ENCODE peak calls at places on chromosomes 12 and 14, in seven cellular contexts. D is H9, E is IMR-90, P is mesenchymal stem cell, X is neuronal stem cell, T is H1, G is trophoblast cell. Z is an unnamed sample. For H3K79me1, the result is how much of the 10 kb centered on the place peaks cover.

GRCh38 chr12:67410246-67410645 is 141.1 kb downstream of the CAND1 start:
- DNase-seq in D (no peak), E (no peak), P (no peak), X (no peak), T (no peak), G (no peak), Z (no peak)

GRCh38 chr12:11949738-11950403 is 120.9 kb upstream of the BCL2L14 start:
- DNase-seq in D (no peak), E (no peak), P (no peak), X (no peak), T (peak), G (no peak), Z (no peak)

GRCh38 chr14:54653764-54654469 is 87.0 kb downstream of the SAMD4A start:
- DNase-seq in D (no peak), E (peak), P (peak), X (no peak), T (no peak), G (peak), Z (peak)

GRCh38 chr12:95204141-95204866 is 13.0 kb downstream of the FGD6 start:
- DNase-seq in D (peak), E (peak), P (peak), X (no peak), T (peak), G (peak), Z (peak)

GRCh38 chr14:91964724-91965123 is 17.2 kb upstream of the FBLN5 start:
- DNase-seq in D (no peak), E (no peak), P (no peak), X (no peak), T (no peak), G (no peak), Z (no peak)

GRCh38 chr12:71125515-71125914 is 32.3 kb downstream of the TSPAN8 start:
- DNase-seq in D (no peak), E (no peak), P (no peak), X (no peak), T (no peak), G (no peak), Z (no peak)

GRCh38 chr12:123714302-123714627 is 2.1 kb downstream of the ATP6V0A2 start:
- DNase-seq in D (no peak), E (no peak), P (no peak), X (no peak), T (no peak), G (no peak), Z (peak)

GRCh38 chr12:113515082-113515856 is 43.6 kb upstream of the LHX5 start:
- DNase-seq in D (peak), E (no peak), P (no peak), X (peak), T (peak), G (no peak), Z (peak)

DNA sequence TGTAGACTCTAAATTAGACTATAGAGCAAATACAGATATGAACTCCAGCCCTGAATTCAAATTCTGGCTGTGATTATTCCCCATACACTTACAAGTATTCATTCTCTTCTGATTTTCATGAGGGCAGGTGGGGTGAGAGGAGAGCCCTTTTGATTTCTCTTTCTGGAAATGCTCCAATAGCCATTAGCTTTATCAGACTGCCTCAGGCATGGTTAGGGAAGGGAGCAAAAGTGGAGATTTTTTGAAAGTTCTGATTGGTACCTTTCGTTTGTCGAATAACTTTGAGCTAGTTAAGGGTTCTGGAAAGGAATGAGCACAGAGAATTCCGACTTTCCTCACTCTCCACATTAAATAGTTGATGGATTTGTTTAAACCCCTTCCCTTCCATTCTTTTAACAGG is 7.8 kb downstream of the HOXC5 start:
- DNase-seq in D (no peak), E (no peak), P (no peak), X (no peak), T (no peak), G (no peak), Z (no peak)
- H3K79me1 ChIP-seq in D (under half), E (under half), P (under half), X (under half), T (under half), G (under half), Z (under half)

GRCh38 chr14:32757568-32757967 is 181.1 kb upstream of the NPAS3 start:
- DNase-seq in D (no peak), E (no peak), P (no peak), X (no peak), T (no peak), G (no peak), Z (peak)
- H2BK5ac ChIP-seq in D (no peak), E (no peak), P (no peak), X (no peak), T (no peak), G (no peak), Z (no peak)

GRCh38 chr12:16197600-16197999 is 79.9 kb downstream of the SLC15A5 start:
- DNase-seq in D (no peak), E (no peak), P (no peak), X (no peak), T (no peak), G (no peak), Z (no peak)
- H3K79me1 ChIP-seq in D (under half), E (under half), P (under half), X (under half), T (under half), G (under half), Z (under half)

DNA sequence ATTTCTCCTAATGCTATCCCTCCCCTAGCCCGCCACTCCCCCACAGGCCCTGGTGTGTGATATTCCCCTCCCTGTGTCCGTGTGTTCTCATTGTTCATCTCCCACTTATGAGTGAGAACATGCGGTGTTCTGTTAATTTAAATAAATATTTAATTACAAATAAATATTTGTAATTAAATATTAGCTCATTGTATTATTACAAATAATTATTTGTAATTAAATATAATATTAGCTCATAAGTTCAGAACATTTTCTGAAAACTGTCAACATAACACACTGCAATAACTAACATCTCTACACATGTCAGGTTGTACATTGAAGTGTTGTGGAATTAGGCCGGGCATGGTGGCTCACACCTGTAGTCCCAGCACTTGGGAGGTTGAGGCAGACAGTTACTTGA is 5.4 kb downstream of the RAB3IP start:
- DNase-seq in D (no peak), E (no peak), P (no peak), X (no peak), T (no peak), G (no peak), Z (no peak)
- H2BK5ac ChIP-seq in D (no peak), E (no peak), P (no peak), X (no peak), T (no peak), G (no peak), Z (no peak)

GRCh38 chr14:84750284-84750683 is 779.7 kb upstream of the FLRT2 start:
- DNase-seq in D (no peak), E (no peak), P (no peak), X (no peak), T (no peak), G (no peak), Z (peak)

GRCh38 chr14:84749191-84749945 is 780.6 kb upstream of the FLRT2 start:
- DNase-seq in D (no peak), E (no peak), P (no peak), X (no peak), T (no peak), G (no peak), Z (peak)

GRCh38 chr14:84751745-84752144 is 778.2 kb upstream of the FLRT2 start:
- DNase-seq in D (no peak), E (no peak), P (no peak), X (no peak), T (no peak), G (no peak), Z (no peak)

DNA sequence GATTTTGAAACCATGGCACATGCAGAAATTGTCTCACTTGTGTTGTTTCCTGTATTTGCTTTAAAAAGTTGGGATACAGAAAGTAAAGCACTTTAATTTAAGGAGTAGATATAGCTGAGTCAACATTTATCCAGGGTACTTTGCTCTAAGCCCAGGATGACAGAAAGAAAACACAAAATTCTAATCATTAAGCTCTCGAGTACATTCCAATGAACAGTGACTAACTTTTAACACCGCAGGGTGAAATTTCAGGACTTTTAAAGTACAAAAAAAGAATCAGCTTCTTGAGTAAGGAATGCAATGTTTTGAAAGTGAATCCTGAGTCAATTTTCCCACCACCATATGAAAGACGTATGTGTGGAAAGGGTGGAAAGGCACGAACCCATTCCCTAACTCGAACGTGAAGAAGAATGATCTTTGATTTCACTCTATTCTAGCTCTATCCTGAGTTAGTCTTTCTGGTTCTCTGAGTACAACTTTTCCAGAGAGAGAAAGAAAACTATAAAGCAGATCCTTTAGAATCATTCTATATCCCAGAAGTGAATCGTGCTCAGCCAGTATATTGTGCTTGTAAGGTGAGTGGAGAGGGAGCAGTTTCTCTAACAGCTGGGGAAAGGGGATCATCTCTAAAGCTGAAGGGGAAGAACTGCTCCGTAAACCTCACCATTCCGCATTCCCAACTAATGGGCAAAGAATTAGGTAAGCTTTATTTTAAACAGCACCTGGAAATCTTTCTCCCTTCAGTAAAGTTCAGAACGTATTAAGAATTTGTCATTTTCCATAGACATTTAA is 779.0 kb upstream of the FLRT2 start:
- DNase-seq in D (no peak), E (peak), P (peak), X (no peak), T (no peak), G (no peak), Z (peak)
- H3K79me1 ChIP-seq in D (under half), E (under half), P (under half), X (under half), T (under half), G (under half), Z (under half)

GRCh38 chr12:24079083-24079482 is 129.6 kb upstream of the SOX5 start:
- DNase-seq in D (no peak), E (no peak), P (no peak), X (no peak), T (no peak), G (no peak), Z (peak)
- H2BK5ac ChIP-seq in D (no peak), E (no peak), P (no peak), X (no peak), T (no peak), G (no peak), Z (no peak)

DNA sequence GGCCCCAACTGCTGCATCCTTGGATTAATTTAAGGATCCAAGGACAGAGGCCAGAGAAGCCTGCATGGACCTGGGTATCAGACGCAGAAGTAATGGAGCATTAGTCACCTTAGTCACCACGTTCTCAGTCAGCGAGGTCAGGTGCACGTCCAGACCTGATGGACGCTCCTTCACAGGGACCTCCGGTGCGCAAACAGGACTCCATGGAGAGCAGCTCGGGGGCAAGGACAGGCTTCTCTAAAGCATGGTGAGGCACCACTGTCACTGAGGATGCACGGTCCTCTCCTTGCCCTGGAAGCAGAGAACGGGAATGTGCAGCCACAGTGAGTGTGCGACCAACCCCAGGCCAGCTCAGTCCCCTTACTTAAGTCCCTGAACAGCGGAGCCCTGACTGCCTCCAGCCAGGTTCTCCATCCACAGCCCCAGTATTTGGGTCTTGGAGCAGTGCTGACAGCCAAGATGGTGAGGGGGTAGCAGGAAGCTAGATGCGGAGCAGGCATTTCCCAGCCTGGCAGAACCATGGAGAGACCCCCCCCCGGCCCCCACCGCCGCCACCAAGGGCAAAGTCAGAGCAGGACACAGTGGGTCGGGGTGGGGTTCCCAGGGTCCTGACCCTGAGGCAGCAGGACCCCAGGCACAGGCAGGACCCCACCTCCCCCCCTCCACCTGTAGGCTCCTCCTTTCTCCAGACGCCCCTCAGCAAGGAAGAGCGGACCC is 253.4 kb upstream of the SFSWAP start:
- DNase-seq in D (peak), E (no peak), P (no peak), X (no peak), T (no peak), G (no peak), Z (no peak)
- H3K79me1 ChIP-seq in D (under half), E (under half), P (under half), X (under half), T (under half), G (under half), Z (under half)

GRCh38 chr14:32298346-32298745 is 30.8 kb upstream of the AKAP6 start:
- DNase-seq in D (no peak), E (no peak), P (no peak), X (no peak), T (no peak), G (no peak), Z (peak)

GRCh38 chr14:32306549-32306948 is 22.5 kb upstream of the AKAP6 start:
- DNase-seq in D (no peak), E (no peak), P (no peak), X (no peak), T (no peak), G (no peak), Z (no peak)

GRCh38 chr14:32307881-32308582 is 21.1 kb upstream of the AKAP6 start:
- DNase-seq in D (no peak), E (no peak), P (no peak), X (no peak), T (no peak), G (no peak), Z (no peak)

GRCh38 chr14:32300146-32300545 is 29.0 kb upstream of the AKAP6 start:
- DNase-seq in D (no peak), E (no peak), P (no peak), X (peak), T (no peak), G (no peak), Z (no peak)

DNA sequence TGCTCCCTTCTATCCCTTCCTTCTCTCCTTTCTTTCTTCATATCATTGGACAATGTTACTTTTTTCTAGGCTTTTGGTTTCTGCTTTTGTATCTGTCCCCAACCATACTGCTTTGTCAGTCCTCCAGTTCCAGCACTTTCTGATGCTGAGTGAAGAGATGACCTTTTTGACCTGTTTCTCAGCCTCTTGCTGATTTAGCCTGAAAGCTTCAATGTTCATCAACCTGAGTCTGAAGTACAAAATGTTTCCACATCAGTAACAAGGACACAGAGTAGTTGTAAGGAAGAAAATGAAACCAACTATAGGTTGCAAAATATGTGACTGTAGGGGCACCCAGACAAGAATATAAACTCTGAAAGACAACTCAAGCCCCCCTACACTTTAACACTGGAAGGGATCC is 25.2 kb upstream of the AKAP6 start:
- DNase-seq in D (no peak), E (no peak), P (no peak), X (no peak), T (no peak), G (no peak), Z (no peak)
- H2BK5ac ChIP-seq in D (no peak), E (no peak), P (no peak), X (no peak), T (no peak), G (no peak), Z (no peak)

GRCh38 chr12:2537868-2538541 is 256.8 kb upstream of the FKBP4 start:
- DNase-seq in D (no peak), E (no peak), P (no peak), X (no peak), T (no peak), G (no peak), Z (no peak)

GRCh38 chr12:2541805-2542204 is 253.0 kb upstream of the FKBP4 start:
- DNase-seq in D (no peak), E (no peak), P (no peak), X (no peak), T (no peak), G (no peak), Z (no peak)

GRCh38 chr12:2539938-2540337 is 254.8 kb upstream of the FKBP4 start:
- DNase-seq in D (no peak), E (no peak), P (no peak), X (no peak), T (no peak), G (no peak), Z (no peak)

GRCh38 chr12:2543801-2544200 is 251.0 kb upstream of the FKBP4 start:
- DNase-seq in D (no peak), E (no peak), P (no peak), X (no peak), T (no peak), G (no peak), Z (no peak)

GRCh38 chr12:2540535-2540941 is 254.2 kb upstream of the FKBP4 start:
- DNase-seq in D (no peak), E (no peak), P (no peak), X (no peak), T (no peak), G (no peak), Z (peak)
- H3K79me1 ChIP-seq in D (under half), E (under half), P (under half), X (under half), T (under half), G (under half), Z (under half)